ENCODE peak calls at places on chromosomes 2 and 18, in seven cellular contexts. One of them, this sample, is unnamed.

GRCh38 chr18:75408554-75409506 is 18.7 kb downstream of the SMIM21 start:
- DNase-seq in uterus: no peak
- DNase-seq in OCI-LY7: no peak
- DNase-seq in testis: no peak
- DNase-seq in epithelial cell of esophagus: peak
- DNase-seq in astrocyte of the spinal cord: peak
- DNase-seq in heart left ventricle: no peak
- DNase-seq in this sample: peak

GRCh38 chr2:238700506-238701050 is 147.3 kb upstream of the TWIST2 start:
- DNase-seq in uterus: peak
- DNase-seq in OCI-LY7: no peak
- DNase-seq in testis: no peak
- DNase-seq in epithelial cell of esophagus: no peak
- DNase-seq in astrocyte of the spinal cord: no peak
- DNase-seq in heart left ventricle: no peak
- DNase-seq in this sample: no peak

GRCh38 chr2:72827999-72828646 is 2.3 kb upstream of the EXOC6B start:
- DNase-seq in uterus: no peak
- DNase-seq in OCI-LY7: no peak
- DNase-seq in testis: no peak
- DNase-seq in epithelial cell of esophagus: peak
- DNase-seq in astrocyte of the spinal cord: peak
- DNase-seq in heart left ventricle: no peak
- DNase-seq in this sample: no peak

GRCh38 chr2:226215902-226216503 is 583.6 kb downstream of the IRS1 start:
- DNase-seq in uterus: peak
- DNase-seq in OCI-LY7: peak
- DNase-seq in testis: peak
- DNase-seq in epithelial cell of esophagus: peak
- DNase-seq in astrocyte of the spinal cord: peak
- DNase-seq in heart left ventricle: peak
- DNase-seq in this sample: peak

GRCh38 chr2:212892193-212892592 is 259.2 kb downstream of the IKZF2 start:
- DNase-seq in uterus: no peak
- DNase-seq in OCI-LY7: peak
- DNase-seq in testis: peak
- DNase-seq in epithelial cell of esophagus: peak
- DNase-seq in astrocyte of the spinal cord: peak
- DNase-seq in heart left ventricle: no peak
- DNase-seq in this sample: no peak

GRCh38 chr2:72757177-72757775 is 68.6 kb downstream of the EXOC6B start:
- DNase-seq in uterus: no peak
- DNase-seq in OCI-LY7: no peak
- DNase-seq in testis: peak
- DNase-seq in epithelial cell of esophagus: peak
- DNase-seq in astrocyte of the spinal cord: peak
- DNase-seq in heart left ventricle: no peak
- DNase-seq in this sample: no peak

GRCh38 chr18:75089748-75090327 is 119.1 kb downstream of the PTGR3 start:
- DNase-seq in uterus: no peak
- DNase-seq in OCI-LY7: no peak
- DNase-seq in testis: peak
- DNase-seq in epithelial cell of esophagus: no peak
- DNase-seq in astrocyte of the spinal cord: no peak
- DNase-seq in heart left ventricle: no peak
- DNase-seq in this sample: no peak

GRCh38 chr2:170965446-170966225 is 36.6 kb downstream of the GORASP2 start:
- DNase-seq in uterus: no peak
- DNase-seq in OCI-LY7: no peak
- DNase-seq in testis: no peak
- DNase-seq in epithelial cell of esophagus: peak
- DNase-seq in astrocyte of the spinal cord: peak
- DNase-seq in heart left ventricle: no peak
- DNase-seq in this sample: no peak

GRCh38 chr2:240956935-240957655 is 41.3 kb upstream of the SNED1 start:
- DNase-seq in uterus: no peak
- DNase-seq in OCI-LY7: no peak
- DNase-seq in testis: peak
- DNase-seq in epithelial cell of esophagus: no peak
- DNase-seq in astrocyte of the spinal cord: no peak
- DNase-seq in heart left ventricle: peak
- DNase-seq in this sample: no peak

GRCh38 chr18:29439398-29439797 is 1262.5 kb upstream of the CDH2 start:
- DNase-seq in uterus: no peak
- DNase-seq in OCI-LY7: no peak
- DNase-seq in testis: no peak
- DNase-seq in epithelial cell of esophagus: no peak
- DNase-seq in astrocyte of the spinal cord: no peak
- DNase-seq in heart left ventricle: no peak
- DNase-seq in this sample: no peak

GRCh38 chr2:239208470-239209180 is 192.2 kb downstream of the HDAC4 start:
- DNase-seq in uterus: no peak
- DNase-seq in OCI-LY7: no peak
- DNase-seq in testis: no peak
- DNase-seq in epithelial cell of esophagus: no peak
- DNase-seq in astrocyte of the spinal cord: no peak
- DNase-seq in heart left ventricle: no peak
- DNase-seq in this sample: no peak

GRCh38 chr2:179985163-179985820 is 21.8 kb downstream of the CWC22 start:
- DNase-seq in uterus: no peak
- DNase-seq in OCI-LY7: no peak
- DNase-seq in testis: no peak
- DNase-seq in epithelial cell of esophagus: no peak
- DNase-seq in astrocyte of the spinal cord: no peak
- DNase-seq in heart left ventricle: no peak
- DNase-seq in this sample: no peak
- H3K4me3 ChIP-seq in uterus: no peak
- H3K4me3 ChIP-seq in OCI-LY7: no peak
- H3K4me3 ChIP-seq in testis: no peak
- H3K4me3 ChIP-seq in epithelial cell of esophagus: no peak
- H3K4me3 ChIP-seq in astrocyte of the spinal cord: no peak
- H3K4me3 ChIP-seq in heart left ventricle: no peak
- H3K4me3 ChIP-seq in this sample: no peak

GRCh38 chr2:73939419-73939818 is 12.7 kb downstream of the DGUOK start:
- DNase-seq in uterus: no peak
- DNase-seq in OCI-LY7: no peak
- DNase-seq in testis: no peak
- DNase-seq in epithelial cell of esophagus: peak
- DNase-seq in astrocyte of the spinal cord: no peak
- DNase-seq in heart left ventricle: peak
- DNase-seq in this sample: no peak
- TF ChIP-seq CTCF in uterus: no peak
- TF ChIP-seq CTCF in OCI-LY7: no peak
- TF ChIP-seq CTCF in testis: no peak
- TF ChIP-seq CTCF in epithelial cell of esophagus: peak
- TF ChIP-seq CTCF in astrocyte of the spinal cord: peak
- TF ChIP-seq CTCF in heart left ventricle: peak
- TF ChIP-seq CTCF in this sample: no peak

GRCh38 chr2:77521482-77521881 is 694 bp downstream of the LRRTM4 start:
- DNase-seq in uterus: no peak
- DNase-seq in OCI-LY7: no peak
- DNase-seq in testis: no peak
- DNase-seq in epithelial cell of esophagus: no peak
- DNase-seq in astrocyte of the spinal cord: no peak
- DNase-seq in heart left ventricle: no peak
- DNase-seq in this sample: no peak
- H3K4me3 ChIP-seq in uterus: no peak
- H3K4me3 ChIP-seq in OCI-LY7: no peak
- H3K4me3 ChIP-seq in testis: no peak
- H3K4me3 ChIP-seq in epithelial cell of esophagus: no peak
- H3K4me3 ChIP-seq in astrocyte of the spinal cord: no peak
- H3K4me3 ChIP-seq in heart left ventricle: no peak
- H3K4me3 ChIP-seq in this sample: no peak

DNA sequence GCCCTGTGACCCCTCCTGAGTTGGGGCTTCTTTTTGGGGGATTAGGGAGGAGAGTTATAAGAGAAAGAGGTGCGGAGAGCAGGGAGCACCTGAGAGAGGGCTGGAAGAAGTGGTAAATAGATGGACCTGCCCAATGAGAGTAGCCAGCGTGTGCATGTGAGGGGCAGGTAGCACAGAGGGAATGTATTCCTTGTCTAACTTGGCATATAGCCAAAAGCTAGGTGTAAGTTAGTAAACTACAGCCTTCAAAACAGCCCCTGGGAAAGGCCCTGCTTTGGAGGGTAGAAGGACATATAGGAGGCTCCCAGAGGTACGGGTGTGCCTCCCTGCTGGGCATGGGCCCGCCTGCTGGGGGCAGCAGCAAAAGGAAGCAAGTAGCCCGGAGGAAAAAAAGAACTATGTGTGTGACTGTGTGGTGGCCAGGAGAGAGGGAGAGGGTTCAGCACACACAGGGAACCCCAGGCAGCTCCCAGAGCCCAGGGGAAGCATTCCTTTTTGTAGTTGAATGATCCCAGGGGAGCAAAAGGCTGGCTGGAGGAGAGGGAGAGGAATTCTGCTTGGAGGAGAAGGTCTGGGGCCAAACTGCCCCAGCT is 48.0 kb downstream of the TCF7L1 start:
- DNase-seq in uterus: no peak
- DNase-seq in OCI-LY7: no peak
- DNase-seq in testis: no peak
- DNase-seq in epithelial cell of esophagus: no peak
- DNase-seq in astrocyte of the spinal cord: no peak
- DNase-seq in heart left ventricle: no peak
- DNase-seq in this sample: no peak
- TF ChIP-seq CTCF in uterus: no peak
- TF ChIP-seq CTCF in OCI-LY7: peak
- TF ChIP-seq CTCF in testis: no peak
- TF ChIP-seq CTCF in epithelial cell of esophagus: no peak
- TF ChIP-seq CTCF in astrocyte of the spinal cord: peak
- TF ChIP-seq CTCF in heart left ventricle: no peak
- TF ChIP-seq CTCF in this sample: no peak

GRCh38 chr2:55408098-55408882 is 11.4 kb downstream of the CCDC88A start:
- DNase-seq in uterus: no peak
- DNase-seq in OCI-LY7: no peak
- DNase-seq in testis: no peak
- DNase-seq in epithelial cell of esophagus: no peak
- DNase-seq in astrocyte of the spinal cord: peak
- DNase-seq in heart left ventricle: no peak
- DNase-seq in this sample: no peak
- H3K4me3 ChIP-seq in uterus: no peak
- H3K4me3 ChIP-seq in OCI-LY7: no peak
- H3K4me3 ChIP-seq in testis: no peak
- H3K4me3 ChIP-seq in epithelial cell of esophagus: no peak
- H3K4me3 ChIP-seq in astrocyte of the spinal cord: peak
- H3K4me3 ChIP-seq in heart left ventricle: no peak
- H3K4me3 ChIP-seq in this sample: no peak

GRCh38 chr2:237154050-237154638 is 68.5 kb downstream of the COPS8 start:
- DNase-seq in uterus: no peak
- DNase-seq in OCI-LY7: peak
- DNase-seq in testis: peak
- DNase-seq in epithelial cell of esophagus: peak
- DNase-seq in astrocyte of the spinal cord: peak
- DNase-seq in heart left ventricle: no peak
- DNase-seq in this sample: no peak
- TF ChIP-seq CTCF in uterus: peak
- TF ChIP-seq CTCF in OCI-LY7: peak
- TF ChIP-seq CTCF in testis: peak
- TF ChIP-seq CTCF in epithelial cell of esophagus: peak
- TF ChIP-seq CTCF in astrocyte of the spinal cord: peak
- TF ChIP-seq CTCF in heart left ventricle: peak
- TF ChIP-seq CTCF in this sample: peak

GRCh38 chr18:815353-815752 is 3.3 kb upstream of the YES1 start:
- DNase-seq in uterus: no peak
- DNase-seq in OCI-LY7: no peak
- DNase-seq in testis: no peak
- DNase-seq in epithelial cell of esophagus: no peak
- DNase-seq in astrocyte of the spinal cord: no peak
- DNase-seq in heart left ventricle: no peak
- DNase-seq in this sample: no peak

GRCh38 chr18:812123-812672 is at the start of gene YES1:
- DNase-seq in uterus: peak
- DNase-seq in OCI-LY7: no peak
- DNase-seq in testis: peak
- DNase-seq in epithelial cell of esophagus: peak
- DNase-seq in astrocyte of the spinal cord: peak
- DNase-seq in heart left ventricle: peak
- DNase-seq in this sample: no peak

GRCh38 chr18:814300-815084 is 2.5 kb upstream of the YES1 start:
- DNase-seq in uterus: no peak
- DNase-seq in OCI-LY7: no peak
- DNase-seq in testis: no peak
- DNase-seq in epithelial cell of esophagus: no peak
- DNase-seq in astrocyte of the spinal cord: no peak
- DNase-seq in heart left ventricle: no peak
- DNase-seq in this sample: no peak

GRCh38 chr18:812673-813404 is 797 bp upstream of the YES1 start:
- DNase-seq in uterus: peak
- DNase-seq in OCI-LY7: no peak
- DNase-seq in testis: peak
- DNase-seq in epithelial cell of esophagus: peak
- DNase-seq in astrocyte of the spinal cord: peak
- DNase-seq in heart left ventricle: peak
- DNase-seq in this sample: peak

GRCh38 chr18:813405-814071 is 1.5 kb upstream of the YES1 start:
- DNase-seq in uterus: no peak
- DNase-seq in OCI-LY7: no peak
- DNase-seq in testis: no peak
- DNase-seq in epithelial cell of esophagus: no peak
- DNase-seq in astrocyte of the spinal cord: no peak
- DNase-seq in heart left ventricle: no peak
- DNase-seq in this sample: no peak
- H3K4me3 ChIP-seq in uterus: no peak
- H3K4me3 ChIP-seq in OCI-LY7: no peak
- H3K4me3 ChIP-seq in testis: peak
- H3K4me3 ChIP-seq in epithelial cell of esophagus: peak
- H3K4me3 ChIP-seq in astrocyte of the spinal cord: no peak
- H3K4me3 ChIP-seq in heart left ventricle: no peak
- H3K4me3 ChIP-seq in this sample: no peak

GRCh38 chr2:10285191-10285577 is 17.5 kb upstream of the HPCAL1 start:
- DNase-seq in uterus: no peak
- DNase-seq in OCI-LY7: no peak
- DNase-seq in testis: no peak
- DNase-seq in epithelial cell of esophagus: no peak
- DNase-seq in astrocyte of the spinal cord: no peak
- DNase-seq in heart left ventricle: no peak
- DNase-seq in this sample: no peak
- TF ChIP-seq CTCF in uterus: no peak
- TF ChIP-seq CTCF in OCI-LY7: no peak
- TF ChIP-seq CTCF in testis: no peak
- TF ChIP-seq CTCF in epithelial cell of esophagus: no peak
- TF ChIP-seq CTCF in astrocyte of the spinal cord: no peak
- TF ChIP-seq CTCF in heart left ventricle: no peak
- TF ChIP-seq CTCF in this sample: no peak